ENCODE peak calls at places on chromosomes 1 and 21, in five cellular contexts. X is tibial artery, S is hepatocyte, N is cardiac muscle cell, O is adrenal gland. P is an unnamed sample.

GRCh38 chr1:25360596-25361581 is 22.8 kb downstream of the TMEM50A start:
- DNase-seq in X (no peak), S (no peak), N (peak; percentile 21), O (peak; percentile 66), P (no peak)

GRCh38 chr1:54332781-54333585 is 73.2 kb downstream of the SSBP3 start:
- DNase-seq in X (no peak), S (no peak), N (no peak), O (peak; percentile 45), P (no peak)

GRCh38 chr1:59718064-59718988 is 96.4 kb upstream of the HOOK1 start:
- DNase-seq in X (no peak), S (peak; percentile 43), N (peak; percentile 61), O (no peak), P (no peak)

GRCh38 chr1:165350861-165351260 is 5.7 kb downstream of the LMX1A start:
- DNase-seq in X (no peak), S (no peak), N (no peak), O (no peak), P (no peak)

GRCh38 chr1:30533796-30534550 is 189.4 kb downstream of the MATN1 start:
- DNase-seq in X (no peak), S (no peak), N (no peak), O (no peak), P (no peak)

GRCh38 chr1:229817936-229818335 is 191.9 kb downstream of the URB2 start:
- DNase-seq in X (no peak), S (no peak), N (no peak), O (no peak), P (no peak)

GRCh38 chr1:70034403-70034802 is 171.0 kb downstream of the LRRC40 start:
- DNase-seq in X (no peak), S (peak; percentile 30), N (peak; percentile 74), O (peak; percentile 3), P (no peak)

GRCh38 chr1:40020447-40021085 is 20.0 kb upstream of the CAP1 start:
- DNase-seq in X (no peak), S (no peak), N (peak; percentile 35), O (no peak), P (no peak)

GRCh38 chr21:42097860-42098259 is 26.7 kb downstream of the UMODL1 start:
- DNase-seq in X (peak; percentile 85), S (peak; percentile 91), N (peak; percentile 85), O (peak; percentile 93), P (peak; percentile 95)

GRCh38 chr1:44608141-44608540 is 66.1 kb downstream of the TMEM53 start:
- DNase-seq in X (no peak), S (no peak), N (no peak), O (no peak), P (peak; percentile 20)

GRCh38 chr1:48202030-48202752 is 20.3 kb upstream of the SLC5A9 start:
- DNase-seq in X (peak; percentile 80), S (peak; percentile 84), N (peak; percentile 96), O (peak; percentile 74), P (peak; percentile 72)

GRCh38 chr1:233909195-233909594 is 4.7 kb downstream of the SLC35F3 start:
- DNase-seq in X (no peak), S (no peak), N (no peak), O (no peak), P (no peak)

GRCh38 chr1:26696191-26696644 is 403 bp downstream of the ARID1A start:
- DNase-seq in X (no peak), S (no peak), N (no peak), O (no peak), P (no peak)

GRCh38 chr1:1232801-1233566 is 947 bp downstream of the B3GALT6 start:
- DNase-seq in X (no peak), S (no peak), N (no peak), O (no peak), P (no peak)

DNA sequence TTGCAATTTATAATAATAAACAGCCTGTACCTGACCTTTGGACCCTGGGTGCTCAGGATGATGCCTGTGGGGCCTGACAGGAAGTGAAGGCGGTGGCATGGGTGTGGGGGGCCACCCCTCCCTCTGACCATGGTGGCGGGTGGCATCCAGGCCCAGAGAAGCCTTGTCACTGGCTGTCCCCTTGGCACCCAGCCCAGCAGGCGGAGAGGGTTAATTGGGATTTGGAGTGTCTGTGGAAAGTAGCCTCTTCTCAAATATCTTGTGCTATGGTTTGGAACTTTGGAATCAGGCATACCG is 20.5 kb downstream of the SOX13 start:
- DNase-seq in X (no peak), S (peak; percentile 77), N (no peak), O (no peak), P (peak; percentile 93)
- H3K4me1 ChIP-seq in X (peaks cover 77% of the 10 kb centered on the region), S (peaks cover 33% of the 10 kb centered on the region), N (peaks cover 20% of the 10 kb centered on the region), O (peaks cover 52% of the 10 kb centered on the region), P (no peaks in the 10 kb centered on the region)

GRCh38 chr1:52906135-52906603 is 15.4 kb downstream of the ECHDC2 start:
- DNase-seq in X (no peak), S (no peak), N (no peak), O (no peak), P (no peak)
- H3K27ac ChIP-seq in X (no peak overlapping the region), S (no peak overlapping the region), N (peak overlapping the region; percentile 83), O (no peak overlapping the region), P (no peak overlapping the region)

DNA sequence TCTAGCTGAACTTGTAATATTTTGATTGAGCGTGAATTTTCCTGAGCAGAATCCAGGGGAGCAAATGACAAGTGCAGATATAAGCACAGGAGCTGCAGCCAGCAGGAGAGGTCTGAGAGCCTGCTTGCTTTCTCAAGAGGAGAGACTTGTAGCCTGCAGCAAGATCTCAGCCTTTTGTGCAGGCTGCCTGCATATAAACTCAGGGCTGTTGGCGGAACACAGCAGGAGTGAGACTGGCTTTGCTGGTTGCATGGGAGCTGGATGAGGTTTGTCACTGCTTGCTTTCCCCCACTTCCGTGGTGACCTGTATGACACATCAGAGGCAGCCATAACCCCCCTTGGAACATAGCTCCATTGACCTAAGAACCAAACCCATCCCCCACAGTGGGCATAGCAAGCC is 725.4 kb upstream of the RGS18 start:
- DNase-seq in X (no peak), S (no peak), N (no peak), O (no peak), P (no peak)
- H3K9me3 ChIP-seq in X (no peaks in the 10 kb centered on the region), S (no peaks in the 10 kb centered on the region), N (no peaks in the 10 kb centered on the region), O (no peaks in the 10 kb centered on the region), P (no peaks in the 10 kb centered on the region)

DNA sequence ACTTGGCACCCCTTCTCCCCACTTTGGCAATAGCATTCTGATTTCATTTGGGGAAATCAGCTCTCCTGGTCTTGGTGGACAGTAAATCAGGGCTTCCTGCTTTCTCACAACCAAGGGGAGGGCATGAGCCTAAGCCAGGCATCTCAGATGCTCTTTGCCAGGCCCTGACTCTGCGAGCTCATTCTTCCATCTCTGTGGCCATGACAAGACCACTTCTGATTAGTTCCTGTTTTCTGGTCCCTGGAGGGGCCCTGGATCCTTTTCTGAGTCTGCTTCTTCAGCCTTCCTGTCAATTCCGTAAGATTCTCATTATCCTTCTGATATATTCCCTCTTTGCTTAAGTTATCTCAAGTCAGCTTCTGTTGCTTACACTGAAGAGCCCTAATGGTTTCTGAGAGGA is 210.4 kb downstream of the HIVEP3 start:
- DNase-seq in X (no peak), S (no peak), N (no peak), O (no peak), P (no peak)
- H3K4me1 ChIP-seq in X (no peaks in the 10 kb centered on the region), S (peaks cover 2% of the 10 kb centered on the region), N (no peaks in the 10 kb centered on the region), O (peaks cover 7% of the 10 kb centered on the region), P (no peaks in the 10 kb centered on the region)

DNA sequence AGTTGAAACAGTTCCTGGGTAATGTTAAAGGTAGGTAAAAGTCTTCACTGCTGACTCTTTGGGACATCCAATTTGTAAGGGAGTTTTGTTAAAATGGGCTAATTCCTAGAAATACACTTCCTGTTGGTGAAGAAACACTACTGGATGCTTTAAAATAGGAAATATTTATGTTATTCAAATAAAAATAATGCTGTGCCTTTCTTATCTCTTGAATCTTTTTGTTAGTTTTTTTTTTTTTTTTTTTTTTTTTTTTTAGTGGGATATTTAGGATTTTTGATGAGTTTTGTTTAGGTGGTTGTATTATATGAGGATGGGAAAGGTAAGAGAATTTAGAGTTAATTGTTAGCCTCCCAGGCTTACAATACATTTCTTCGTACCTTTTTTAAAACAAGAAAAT is 4.5 kb downstream of the MAGI3 start:
- DNase-seq in X (no peak), S (no peak), N (no peak), O (no peak), P (no peak)
- H3K27ac ChIP-seq in X (no peak overlapping the region), S (peak overlapping the region; percentile 55), N (no peak overlapping the region), O (no peak overlapping the region), P (no peak overlapping the region)

DNA sequence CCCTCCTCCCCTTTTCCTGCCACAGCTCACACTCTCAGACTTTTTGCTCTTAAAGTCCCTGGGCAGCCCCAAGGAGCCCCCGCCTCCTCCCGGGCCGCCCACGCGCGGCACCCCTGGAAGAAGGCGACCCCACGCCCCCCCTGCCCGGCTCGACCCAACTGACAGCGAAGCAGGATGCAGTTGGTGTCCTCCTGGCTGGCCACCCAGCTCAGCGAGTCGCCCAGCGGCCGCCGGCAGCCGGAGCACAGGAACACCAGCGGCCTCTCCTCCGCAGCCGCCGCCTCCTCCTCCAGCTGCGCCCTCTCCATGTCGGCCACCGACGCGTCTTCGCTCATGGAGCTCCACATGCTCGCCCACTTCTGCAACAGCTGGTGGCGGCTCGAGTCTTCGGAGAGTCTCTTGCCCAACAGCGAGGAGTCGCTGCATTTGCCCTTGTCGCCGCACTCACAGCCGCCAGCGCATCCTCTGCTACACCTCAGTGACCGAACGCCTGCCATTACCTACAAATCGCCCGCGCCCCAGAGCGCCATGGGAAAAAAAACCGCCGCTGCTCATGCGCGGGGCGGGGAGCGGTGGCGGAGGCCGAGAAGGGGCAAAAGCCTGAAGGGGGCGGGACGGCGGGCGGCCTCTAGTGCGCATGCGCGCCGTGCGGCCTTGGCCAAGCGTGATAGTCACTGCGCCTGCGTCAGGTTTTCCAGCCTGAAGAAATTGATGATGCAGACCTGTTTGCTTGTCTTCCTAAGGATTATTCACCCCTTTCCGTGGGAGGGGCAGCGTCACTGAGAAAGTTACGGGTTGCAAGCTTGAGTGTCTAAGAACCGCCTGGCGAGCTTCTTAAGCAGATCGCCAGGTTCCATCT is at the start of gene MIS18A:
- DNase-seq in X (peak; percentile 97), S (peak; percentile 98), N (peak; percentile 97), O (peak; percentile 98), P (peak; percentile 96)
- H3K9me3 ChIP-seq in X (no peaks in the 10 kb centered on the region), S (no peaks in the 10 kb centered on the region), N (no peaks in the 10 kb centered on the region), O (no peaks in the 10 kb centered on the region), P (no peaks in the 10 kb centered on the region)

GRCh38 chr1:219798283-219799030 is 129.9 kb downstream of the SLC30A10 start:
- DNase-seq in X (no peak), S (no peak), N (peak; percentile 53), O (no peak), P (no peak)
- H3K4me1 ChIP-seq in X (no peaks in the 10 kb centered on the region), S (no peaks in the 10 kb centered on the region), N (peaks cover 19% of the 10 kb centered on the region), O (no peaks in the 10 kb centered on the region), P (no peaks in the 10 kb centered on the region)

GRCh38 chr1:77511440-77511840 is 171.0 kb downstream of the ZZZ3 start:
- DNase-seq in X (no peak), S (no peak), N (peak; percentile 82), O (no peak), P (no peak)
- H3K27ac ChIP-seq in X (no peak overlapping the region), S (no peak overlapping the region), N (no peak overlapping the region), O (no peak overlapping the region), P (no peak overlapping the region)